ENCODE peak calls at places on chromosome 14, in four cellular contexts. One of them, this sample, is unnamed.

GRCh38 chr14:28609228-28609828 is 157.3 kb upstream of the FOXG1 start:
- DNase-seq in tibial artery: no peak
- DNase-seq in effector memory CD4-positive, alpha-beta T cell: no peak
- DNase-seq in IMR-90: peak; percentile 1
- DNase-seq in this sample: no peak

GRCh38 chr14:77128414-77128891 is 13.1 kb downstream of the ZDHHC22 start:
- DNase-seq in effector memory CD4-positive, alpha-beta T cell: no peak
- DNase-seq in IMR-90: no peak
- DNase-seq in tibial artery: no peak
- DNase-seq in this sample: no peak

GRCh38 chr14:90547250-90547649 is 150.4 kb downstream of the CALM1 start:
- DNase-seq in IMR-90: no peak
- DNase-seq in effector memory CD4-positive, alpha-beta T cell: no peak
- DNase-seq in tibial artery: no peak
- DNase-seq in this sample: no peak

GRCh38 chr14:59755388-59755787 is 115.2 kb downstream of the RTN1 start:
- DNase-seq in effector memory CD4-positive, alpha-beta T cell: no peak
- DNase-seq in IMR-90: no peak
- DNase-seq in tibial artery: no peak
- DNase-seq in this sample: no peak

GRCh38 chr14:53412819-53413664 is 259.9 kb upstream of the DDHD1 start:
- DNase-seq in IMR-90: no peak
- DNase-seq in tibial artery: no peak
- DNase-seq in effector memory CD4-positive, alpha-beta T cell: no peak
- DNase-seq in this sample: no peak

GRCh38 chr14:78598046-78598652 is 428.0 kb downstream of the NRXN3 start:
- DNase-seq in effector memory CD4-positive, alpha-beta T cell: no peak
- DNase-seq in IMR-90: peak; percentile 26
- DNase-seq in tibial artery: no peak
- DNase-seq in this sample: peak; percentile 55

GRCh38 chr14:58216544-58216943 is 16.6 kb downstream of the ACTR10 start:
- DNase-seq in effector memory CD4-positive, alpha-beta T cell: no peak
- DNase-seq in tibial artery: no peak
- DNase-seq in IMR-90: peak; percentile 32
- DNase-seq in this sample: no peak

GRCh38 chr14:72558721-72559120 is 335.2 kb downstream of the DPF3 start:
- DNase-seq in effector memory CD4-positive, alpha-beta T cell: no peak
- DNase-seq in IMR-90: peak; percentile 56
- DNase-seq in tibial artery: no peak
- DNase-seq in this sample: no peak

GRCh38 chr14:60348211-60348610 is 99.2 kb downstream of the PPM1A start:
- DNase-seq in effector memory CD4-positive, alpha-beta T cell: no peak
- DNase-seq in tibial artery: no peak
- DNase-seq in IMR-90: no peak
- DNase-seq in this sample: no peak

GRCh38 chr14:68233385-68233784 is 413.8 kb downstream of the RAD51B start:
- DNase-seq in effector memory CD4-positive, alpha-beta T cell: no peak
- DNase-seq in IMR-90: no peak
- DNase-seq in tibial artery: no peak
- DNase-seq in this sample: no peak

DNA sequence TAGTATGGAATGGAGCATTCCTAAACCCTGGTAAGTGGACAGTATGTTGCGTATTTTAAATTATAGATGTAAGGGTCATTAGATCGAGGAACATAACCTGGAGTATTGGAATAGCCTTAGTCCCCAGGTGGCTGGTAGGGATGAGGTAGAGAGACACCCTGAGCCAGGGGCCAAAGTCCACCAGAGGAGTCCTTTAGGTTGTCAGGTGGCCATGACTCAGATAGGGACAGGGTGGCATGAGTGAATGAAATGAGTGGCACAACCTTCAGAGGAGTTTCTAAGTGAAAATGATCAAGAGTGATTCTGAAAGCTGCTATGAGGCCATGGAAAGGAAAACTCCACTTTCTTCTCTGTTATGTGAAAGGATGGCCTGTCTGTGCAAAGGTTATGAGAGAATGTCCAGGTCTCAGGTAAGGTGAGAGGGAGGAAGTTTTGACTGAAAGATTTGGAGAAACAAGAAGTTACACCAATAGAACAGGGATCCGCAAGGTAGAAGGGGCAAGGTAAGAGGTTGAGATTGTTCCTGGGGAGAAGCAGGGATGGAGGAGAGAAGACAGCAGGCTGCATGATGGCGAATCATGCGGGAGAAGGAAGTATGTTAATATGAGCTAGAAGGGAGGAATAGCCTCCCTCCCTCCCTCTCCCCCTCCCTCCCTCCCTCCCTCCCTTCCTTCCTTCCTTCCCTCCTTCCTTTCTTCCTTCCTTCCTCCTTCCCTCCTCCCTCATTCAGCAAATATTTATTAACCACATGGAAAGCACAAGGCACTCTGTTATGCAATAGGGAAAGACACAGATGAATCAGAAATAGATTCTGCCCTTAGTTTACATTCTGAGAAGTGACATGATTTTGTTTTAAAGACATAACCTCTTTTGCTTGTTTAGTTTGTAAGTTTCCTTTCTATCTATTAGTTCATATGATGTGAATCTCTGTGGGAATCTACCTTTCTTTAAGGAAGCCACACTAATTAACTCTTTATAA is 14.0 kb upstream of the RIPK3 start:
- DNase-seq in effector memory CD4-positive, alpha-beta T cell: no peak
- DNase-seq in tibial artery: no peak
- DNase-seq in IMR-90: peak; percentile 81
- DNase-seq in this sample: no peak
- H3K27me3 ChIP-seq in effector memory CD4-positive, alpha-beta T cell: peaks cover 4% of the 10 kb centered on the region
- H3K27me3 ChIP-seq in tibial artery: peaks cover 34% of the 10 kb centered on the region
- H3K27me3 ChIP-seq in IMR-90: peaks cover 12% of the 10 kb centered on the region
- H3K27me3 ChIP-seq in this sample: no peaks in the 10 kb centered on the region

GRCh38 chr14:101963052-101963451 is 1.3 kb upstream of the DYNC1H1 start:
- DNase-seq in IMR-90: no peak
- DNase-seq in tibial artery: no peak
- DNase-seq in effector memory CD4-positive, alpha-beta T cell: no peak
- DNase-seq in this sample: no peak
- H3K4me1 ChIP-seq in IMR-90: peaks cover 11% of the 10 kb centered on the region
- H3K4me1 ChIP-seq in tibial artery: peaks cover 15% of the 10 kb centered on the region
- H3K4me1 ChIP-seq in effector memory CD4-positive, alpha-beta T cell: no peaks in the 10 kb centered on the region
- H3K4me1 ChIP-seq in this sample: peaks cover 3% of the 10 kb centered on the region

DNA sequence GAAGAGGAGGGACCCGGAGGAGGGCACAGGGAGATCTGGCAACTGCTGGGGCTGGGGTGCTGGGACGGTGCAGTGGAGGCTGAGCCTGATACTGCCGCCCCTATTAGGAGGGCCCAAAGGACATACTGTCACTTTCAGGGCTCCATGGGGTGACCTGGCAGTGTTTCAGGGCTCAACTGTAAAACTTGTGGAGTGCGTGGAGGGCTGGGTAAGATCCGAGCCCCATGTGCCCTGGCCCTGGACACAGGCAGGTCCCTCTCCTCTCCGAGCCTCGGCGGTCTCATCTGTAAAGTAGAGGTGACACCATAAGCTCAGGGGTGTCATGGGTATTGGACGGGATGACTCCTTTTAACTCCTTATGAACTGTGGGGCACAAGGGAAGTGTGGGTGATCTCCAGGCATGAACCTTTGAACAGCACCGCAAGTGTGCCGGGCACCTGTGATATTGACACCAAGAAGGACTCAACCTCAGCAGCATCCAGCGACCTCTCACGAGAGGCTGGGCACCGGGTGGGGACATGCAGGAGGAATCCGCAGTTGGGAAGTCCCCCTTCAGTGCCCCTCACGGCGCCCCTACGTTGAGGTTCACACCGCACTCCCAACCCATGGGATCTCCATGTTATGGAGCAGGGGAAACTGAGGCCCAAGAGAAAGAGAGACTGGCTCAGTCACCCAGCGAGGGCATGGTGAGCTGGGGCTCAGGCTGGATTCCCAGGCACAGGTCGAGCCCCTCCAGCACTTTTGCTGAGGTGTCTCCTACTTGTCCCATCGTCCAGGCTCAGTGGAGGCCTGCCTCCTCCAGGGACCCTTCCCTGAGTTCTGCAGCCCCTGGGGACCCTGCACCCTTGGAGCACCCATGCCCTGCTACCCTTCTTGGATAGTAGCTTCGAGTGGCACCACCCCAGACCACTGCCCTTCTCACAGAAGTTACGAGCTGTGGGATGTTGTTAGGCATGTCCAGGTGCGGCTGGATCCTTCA is 50.4 kb upstream of the EML1 start:
- DNase-seq in IMR-90: no peak
- DNase-seq in tibial artery: no peak
- DNase-seq in effector memory CD4-positive, alpha-beta T cell: no peak
- DNase-seq in this sample: no peak
- H3K27me3 ChIP-seq in IMR-90: no peaks in the 10 kb centered on the region
- H3K27me3 ChIP-seq in tibial artery: no peaks in the 10 kb centered on the region
- H3K27me3 ChIP-seq in effector memory CD4-positive, alpha-beta T cell: peaks cover 10% of the 10 kb centered on the region
- H3K27me3 ChIP-seq in this sample: no peaks in the 10 kb centered on the region

GRCh38 chr14:33933386-33933934 is 17.4 kb downstream of the EGLN3 start:
- DNase-seq in tibial artery: no peak
- DNase-seq in effector memory CD4-positive, alpha-beta T cell: no peak
- DNase-seq in IMR-90: no peak
- DNase-seq in this sample: no peak

GRCh38 chr14:33934938-33935337 is 15.9 kb downstream of the EGLN3 start:
- DNase-seq in IMR-90: no peak
- DNase-seq in effector memory CD4-positive, alpha-beta T cell: no peak
- DNase-seq in tibial artery: no peak
- DNase-seq in this sample: no peak

GRCh38 chr14:33934043-33934750 is 16.7 kb downstream of the EGLN3 start:
- DNase-seq in tibial artery: no peak
- DNase-seq in effector memory CD4-positive, alpha-beta T cell: no peak
- DNase-seq in IMR-90: no peak
- DNase-seq in this sample: no peak

GRCh38 chr14:33938131-33938949 is 12.5 kb downstream of the EGLN3 start:
- DNase-seq in effector memory CD4-positive, alpha-beta T cell: no peak
- DNase-seq in tibial artery: peak; percentile 93
- DNase-seq in IMR-90: no peak
- DNase-seq in this sample: no peak

DNA sequence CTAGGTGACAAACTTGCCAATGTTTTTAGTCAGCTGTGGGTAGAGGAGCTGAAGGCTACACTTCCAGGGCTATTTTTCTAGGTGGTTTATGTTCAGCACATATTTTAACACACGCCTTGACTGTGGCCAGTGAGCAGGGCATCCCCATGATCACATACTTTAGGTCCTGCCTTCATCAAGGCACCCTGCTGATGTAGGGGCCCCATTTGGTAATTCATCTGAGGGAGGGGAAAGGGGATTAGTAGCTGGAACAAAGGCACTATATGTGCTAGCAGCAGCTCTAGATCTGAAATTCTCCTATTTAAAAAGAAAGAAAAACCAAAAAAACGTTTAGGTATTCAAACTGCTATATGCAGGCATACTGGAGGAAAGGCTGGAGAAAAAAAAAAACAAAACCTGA is 14.5 kb downstream of the EGLN3 start:
- DNase-seq in IMR-90: no peak
- DNase-seq in effector memory CD4-positive, alpha-beta T cell: no peak
- DNase-seq in tibial artery: no peak
- DNase-seq in this sample: no peak
- H3K4me1 ChIP-seq in IMR-90: peaks cover 2% of the 10 kb centered on the region
- H3K4me1 ChIP-seq in effector memory CD4-positive, alpha-beta T cell: no peaks in the 10 kb centered on the region
- H3K4me1 ChIP-seq in tibial artery: peaks cover 15% of the 10 kb centered on the region
- H3K4me1 ChIP-seq in this sample: peaks cover 50% of the 10 kb centered on the region